ENCODE peak calls at places on chromosome 14, in four cellular contexts. A is HepG2, D is HCT116, N is H1. V is an unnamed sample.
A peak's percentile ranks its signal among the peaks of the same experiment; 100 is the strongest.

GRCh38 chr14:104795781-104796681 is 483 bp upstream of the AKT1 start:
- DNase-seq in A (peak; percentile 60), D (no peak), N (no peak), V (no peak)

GRCh38 chr14:44027397-44027796 is 479.7 kb downstream of the FSCB start:
- DNase-seq in A (no peak), D (no peak), N (no peak), V (no peak)

GRCh38 chr14:63287661-63288483 is 30.9 kb downstream of the GPHB5 start:
- DNase-seq in A (no peak), D (no peak), N (no peak), V (no peak)

GRCh38 chr14:24310666-24311604 is at the start of gene LTB4R:
- DNase-seq in A (no peak), D (no peak), N (no peak), V (no peak)

GRCh38 chr14:85535316-85535715 is 5.4 kb downstream of the FLRT2 start:
- DNase-seq in A (no peak), D (no peak), N (no peak), V (no peak)

GRCh38 chr14:61409782-61410181 is 88.4 kb downstream of the PRKCH start:
- DNase-seq in A (no peak), D (no peak), N (no peak), V (no peak)

GRCh38 chr14:77007975-77008421 is 20.5 kb downstream of the IRF2BPL start:
- DNase-seq in A (no peak), D (no peak), N (no peak), V (no peak)

GRCh38 chr14:23285530-23286019 is 357 bp downstream of the HOMEZ start:
- DNase-seq in A (no peak), D (no peak), N (no peak), V (no peak)

GRCh38 chr14:52031781-52032180 is 37.1 kb downstream of the NID2 start:
- DNase-seq in A (no peak), D (no peak), N (no peak), V (no peak)

GRCh38 chr14:26841920-26842741 is 244.3 kb upstream of the NOVA1 start:
- DNase-seq in A (peak; percentile 34), D (no peak), N (no peak), V (no peak)

GRCh38 chr14:92316937-92317336 is 6.0 kb upstream of the SLC24A4 start:
- DNase-seq in A (no peak), D (peak; percentile 61), N (no peak), V (no peak)

DNA sequence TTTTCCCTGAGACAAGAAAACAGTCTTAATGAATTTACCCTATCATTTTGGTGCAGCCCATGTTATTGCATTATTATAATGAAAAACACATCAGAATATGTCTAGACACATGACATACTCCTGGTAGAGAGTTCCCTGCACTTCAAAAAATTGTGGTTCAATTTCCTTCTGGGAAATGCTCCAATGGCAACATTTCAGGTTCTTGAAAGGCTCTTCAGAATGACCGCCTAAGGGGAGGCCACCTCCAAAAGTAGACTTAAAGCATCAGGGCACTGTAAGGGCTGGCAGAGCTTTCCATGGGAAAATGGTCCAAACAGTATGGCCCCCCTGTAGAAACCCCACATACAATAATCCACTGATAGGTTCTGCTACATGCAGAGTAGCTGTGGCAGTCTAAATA is 110.7 kb downstream of the SLC25A21 start:
- DNase-seq in A (no peak), D (no peak), N (no peak), V (no peak)
- TF ChIP-seq JUND in A (no peak), D (no peak), N (no peak), V (no peak)

DNA sequence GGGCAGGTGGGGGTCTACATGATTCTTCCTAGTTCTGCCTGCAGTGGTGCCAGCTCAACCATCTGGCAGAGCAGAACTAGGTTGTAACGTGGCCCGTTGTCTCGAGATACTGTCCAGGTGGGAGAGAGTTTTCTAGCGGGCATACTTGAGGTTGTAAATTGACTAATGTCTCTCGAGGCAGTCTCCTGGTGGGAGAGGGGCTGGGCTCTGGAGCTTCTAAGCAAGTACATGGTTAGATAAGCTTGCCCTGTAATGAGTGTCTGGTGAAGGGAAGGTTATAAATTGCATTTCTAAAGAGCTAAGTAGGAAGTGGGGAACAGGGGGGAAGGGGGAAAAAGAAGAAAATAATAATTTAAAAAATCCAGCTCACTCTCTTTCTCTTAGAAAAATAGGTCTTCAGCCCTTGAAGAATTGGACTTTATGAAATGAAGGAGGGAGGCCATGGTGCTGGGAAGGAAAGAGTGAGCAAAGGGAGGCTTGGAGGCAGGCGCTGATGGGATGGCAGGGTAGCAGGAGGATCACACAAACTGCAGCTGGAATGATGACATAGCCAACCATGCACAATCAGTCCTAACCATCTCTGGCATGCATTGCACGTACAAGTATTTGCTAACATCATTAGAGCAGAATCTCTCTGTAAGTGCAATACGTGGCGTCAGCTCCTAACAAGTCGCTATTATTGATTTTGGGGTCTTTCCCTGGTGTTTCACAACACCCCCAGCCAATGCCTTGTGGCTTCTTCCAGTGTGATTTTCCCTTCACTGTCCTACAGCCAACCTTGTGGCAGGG is 18.3 kb downstream of the BDKRB1 start:
- DNase-seq in A (no peak), D (no peak), N (peak; percentile 37), V (no peak)
- TF ChIP-seq POLR2A in A (no peak), D (no peak), N (no peak), V (no peak)

GRCh38 chr14:102058146-102058545 is 28.7 kb downstream of the HSP90AA1 start:
- DNase-seq in A (no peak), D (no peak), N (no peak), V (no peak)

GRCh38 chr14:102063092-102063807 is 23.6 kb downstream of the HSP90AA1 start:
- DNase-seq in A (peak; percentile 83), D (peak; percentile 91), N (peak; percentile 85), V (peak; percentile 31)

GRCh38 chr14:102058931-102059330 is 27.9 kb downstream of the HSP90AA1 start:
- DNase-seq in A (no peak), D (no peak), N (no peak), V (no peak)

GRCh38 chr14:102066041-102066451 is 20.8 kb downstream of the HSP90AA1 start:
- DNase-seq in A (no peak), D (no peak), N (no peak), V (no peak)

GRCh38 chr14:102063808-102064429 is 22.9 kb downstream of the HSP90AA1 start:
- DNase-seq in A (no peak), D (no peak), N (no peak), V (no peak)
- TF ChIP-seq JUND in A (no peak), D (no peak), N (no peak), V (no peak)

DNA sequence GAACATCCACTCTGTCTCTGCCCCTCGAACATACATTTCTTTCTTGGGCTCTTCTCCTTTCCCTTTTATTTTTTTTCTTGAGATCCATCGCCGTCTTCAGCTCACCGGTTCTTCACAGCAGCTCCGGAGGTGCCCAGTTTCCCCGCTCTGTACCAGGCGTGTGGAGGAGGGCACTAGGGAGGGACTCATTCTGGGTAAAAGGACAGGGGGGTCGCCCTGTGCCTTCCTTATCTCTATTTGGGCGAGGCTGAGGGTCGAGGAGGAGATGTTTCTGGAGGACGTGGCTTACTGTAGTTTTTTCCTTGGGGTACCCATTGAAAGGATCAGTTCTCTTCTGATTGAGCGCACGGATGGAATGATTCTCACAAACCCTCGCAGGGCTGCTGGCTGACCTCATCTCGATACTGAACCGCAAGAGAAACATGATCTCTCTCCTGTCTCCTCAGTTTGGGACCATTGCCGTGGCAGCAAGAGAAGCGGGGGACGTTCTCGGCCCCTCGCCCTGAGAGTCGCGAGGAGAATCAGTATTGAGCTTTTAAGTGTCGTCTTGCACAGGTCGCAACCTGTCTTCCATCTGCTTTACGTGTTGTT is 386 bp downstream of the LIN52 start:
- DNase-seq in A (peak; percentile 10), D (no peak), N (no peak), V (no peak)
- TF ChIP-seq POLR2A in A (no peak), D (no peak), N (peak; percentile 62), V (no peak)

GRCh38 chr14:75046899-75047298 is 4.4 kb downstream of the MLH3 start:
- DNase-seq in A (no peak), D (no peak), N (no peak), V (no peak)
- TF ChIP-seq JUND in A (no peak), D (no peak), N (no peak), V (no peak)

V was measured in GM12878.